ENCODE peak calls at places on chromosomes 1 and 21, in six cellular contexts. F is K562, D is Panc1, A is A549, T is neuronal stem cell, C is heart right ventricle. N is an unnamed sample. For H3K9me3, the result is how much of the 10 kb centered on the place peaks cover.

GRCh38 chr1:247007511-247008405 is at the start of gene ZNF695:
- DNase-seq in F (peak), C (peak), D (peak), A (peak), T (peak), N (peak)

GRCh38 chr21:42257091-42257760 is 38.3 kb downstream of the ABCG1 start:
- DNase-seq in T (no peak), C (no peak), D (no peak), F (no peak), A (no peak), N (no peak)

GRCh38 chr21:41777934-41778815 is 11.3 kb upstream of the RIPK4 start:
- DNase-seq in A (no peak), T (peak), C (peak), D (no peak), F (peak), N (peak)

GRCh38 chr1:16134071-16134801 is 21.6 kb downstream of the EPHA2 start:
- DNase-seq in A (no peak), D (no peak), C (no peak), F (no peak), T (no peak), N (no peak)

GRCh38 chr1:12438349-12438924 is 179.6 kb downstream of the DHRS3 start:
- DNase-seq in A (no peak), T (no peak), D (no peak), C (no peak), F (no peak), N (no peak)

GRCh38 chr1:87712261-87712674 is 383.6 kb downstream of the LMO4 start:
- DNase-seq in F (no peak), D (no peak), A (no peak), T (no peak), C (no peak), N (no peak)

GRCh38 chr1:118927421-118927820 is 60.7 kb downstream of the TBX15 start:
- DNase-seq in C (no peak), F (no peak), D (no peak), A (no peak), T (no peak), N (no peak)

GRCh38 chr1:4109626-4109940 is 209.5 kb upstream of the C1orf174 start:
- DNase-seq in A (no peak), F (no peak), T (no peak), D (no peak), C (no peak), N (no peak)

GRCh38 chr21:36881223-36881622 is 85.2 kb downstream of the HLCS start:
- DNase-seq in C (no peak), A (no peak), T (no peak), F (no peak), D (no peak), N (no peak)

GRCh38 chr1:45767035-45767434 is 16.6 kb upstream of the IPP start:
- DNase-seq in F (no peak), T (no peak), C (no peak), D (no peak), A (no peak), N (no peak)

GRCh38 chr1:16215882-16216753 is 3.7 kb upstream of the ARHGEF19 start:
- DNase-seq in T (peak), A (peak), F (peak), D (no peak), C (peak), N (no peak)

GRCh38 chr1:218171302-218171893 is 113.7 kb upstream of the RRP15 start:
- DNase-seq in C (no peak), A (peak), F (no peak), T (peak), D (peak), N (no peak)

GRCh38 chr1:32886012-32886827 is at the start of gene HPCA:
- DNase-seq in T (peak), A (peak), F (peak), C (peak), D (no peak), N (no peak)

GRCh38 chr1:33182452-33182851 is 609 bp upstream of the TRIM62 start:
- DNase-seq in C (peak), A (no peak), T (no peak), D (no peak), F (peak), N (no peak)

GRCh38 chr1:163035791-163036249 is 33.3 kb upstream of the RGS4 start:
- DNase-seq in T (no peak), A (no peak), D (no peak), F (no peak), C (no peak), N (no peak)

GRCh38 chr1:223534677-223535076 is 130.8 kb downstream of the CAPN8 start:
- DNase-seq in D (no peak), F (no peak), C (no peak), A (no peak), T (no peak), N (no peak)

GRCh38 chr1:114466334-114467014 is 44.5 kb downstream of the TRIM33 start:
- DNase-seq in C (no peak), A (no peak), F (no peak), T (no peak), D (no peak), N (no peak)

GRCh38 chr1:9197186-9198099 is 37.1 kb upstream of the H6PD start:
- DNase-seq in F (no peak), C (peak), D (no peak), T (no peak), A (no peak), N (no peak)

GRCh38 chr1:89069955-89070354 is 4.9 kb upstream of the GBP1 start:
- DNase-seq in A (no peak), C (no peak), F (no peak), T (no peak), D (no peak), N (no peak)

GRCh38 chr1:199226163-199226562 is 587.3 kb downstream of the PTPRC start:
- DNase-seq in D (no peak), T (no peak), A (no peak), F (no peak), C (no peak), N (no peak)

GRCh38 chr1:224067621-224068457 is 46.1 kb upstream of the FBXO28 start:
- DNase-seq in T (no peak), D (peak), A (no peak), F (no peak), C (no peak), N (no peak)

GRCh38 chr1:177432897-177433296 is 262.1 kb downstream of the BRINP2 start:
- DNase-seq in T (no peak), F (no peak), C (no peak), D (no peak), A (no peak), N (no peak)

DNA sequence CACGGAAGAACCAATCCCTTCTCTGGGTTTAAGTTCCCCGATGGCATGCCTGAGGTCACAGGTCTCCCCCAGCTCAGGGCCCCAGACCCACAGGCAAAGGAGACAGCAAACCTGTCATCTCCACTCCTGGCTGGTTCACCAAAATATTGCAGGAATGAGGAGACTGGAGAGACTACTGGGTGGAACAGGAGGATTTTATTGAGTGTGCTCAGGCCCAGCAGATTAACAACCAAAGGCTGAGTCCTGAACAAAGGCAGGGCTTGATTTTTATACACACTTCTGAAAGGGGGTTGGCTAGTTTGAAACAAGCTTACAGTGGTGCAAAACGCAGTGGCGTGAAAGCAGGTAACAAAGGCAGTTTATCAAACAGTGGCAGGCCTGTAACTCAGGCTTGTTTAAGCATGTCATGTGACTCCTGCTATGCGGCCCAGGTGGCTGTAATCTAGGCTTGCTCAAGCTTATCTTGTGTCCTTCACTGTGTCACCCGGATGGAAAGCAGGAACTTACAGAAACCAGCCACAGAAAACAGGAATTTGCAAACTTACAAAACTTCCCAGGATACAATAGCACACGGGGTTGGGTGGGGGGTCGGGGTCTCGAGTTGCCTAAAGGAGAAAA is 27.4 kb upstream of the KCNJ15 start:
- DNase-seq in D (no peak), F (no peak), C (no peak), T (peak), A (no peak), N (peak)
- H3K9me3 ChIP-seq in D (under half), F (under half), C (under half), T (under half), A (under half), N (under half)

DNA sequence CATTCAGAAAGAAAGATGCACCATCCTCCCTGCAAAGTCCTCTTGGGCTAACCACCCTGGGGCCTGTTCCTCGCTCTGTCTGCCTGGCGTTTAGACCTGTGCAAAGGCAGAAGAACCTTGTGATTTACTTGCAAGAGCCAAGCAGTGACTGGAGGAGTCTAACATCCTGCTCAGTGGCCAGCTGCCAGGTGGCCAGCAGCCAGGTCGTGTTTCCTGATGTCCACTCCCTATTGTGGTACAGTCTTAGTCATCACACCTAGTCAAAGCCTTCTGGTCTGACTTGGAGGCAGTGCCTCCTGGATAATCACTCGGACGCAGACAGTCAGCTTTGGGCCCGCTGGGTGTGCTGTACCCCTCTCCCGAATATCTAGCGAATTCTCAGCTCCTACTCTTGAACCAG is 118.1 kb downstream of the PGBD5 start:
- DNase-seq in C (peak), A (peak), F (no peak), T (no peak), D (no peak), N (no peak)
- H3K27ac ChIP-seq in C (no peak), A (peak), F (no peak), T (no peak), D (no peak), N (no peak)

GRCh38 chr1:236354330-236355147 is 39.5 kb upstream of the EDARADD start:
- DNase-seq in F (peak), T (no peak), A (no peak), C (no peak), D (no peak), N (no peak)
- H3K4me3 ChIP-seq in F (no peak), T (no peak), A (no peak), C (no peak), D (no peak), N (no peak)

GRCh38 chr1:203842559-203842876 is 18.9 kb upstream of the SNRPE start:
- DNase-seq in T (no peak), D (no peak), C (no peak), F (no peak), A (no peak), N (no peak)
- H3K9me3 ChIP-seq in T (under half), D (under half), C (under half), F (under half), A (under half), N (under half)

GRCh38 chr1:24186711-24186992 is 437 bp downstream of the IFNLR1 start:
- DNase-seq in A (no peak), D (no peak), F (no peak), T (no peak), C (no peak), N (no peak)
- H3K27ac ChIP-seq in A (peak), D (no peak), F (no peak), T (no peak), C (peak), N (no peak)

GRCh38 chr1:115976900-115977480 is 677 bp downstream of the SLC22A15 start:
- DNase-seq in C (no peak), A (no peak), F (no peak), T (no peak), D (no peak), N (no peak)
- H3K4me3 ChIP-seq in C (peak), A (peak), F (peak), T (peak), D (peak), N (peak)

DNA sequence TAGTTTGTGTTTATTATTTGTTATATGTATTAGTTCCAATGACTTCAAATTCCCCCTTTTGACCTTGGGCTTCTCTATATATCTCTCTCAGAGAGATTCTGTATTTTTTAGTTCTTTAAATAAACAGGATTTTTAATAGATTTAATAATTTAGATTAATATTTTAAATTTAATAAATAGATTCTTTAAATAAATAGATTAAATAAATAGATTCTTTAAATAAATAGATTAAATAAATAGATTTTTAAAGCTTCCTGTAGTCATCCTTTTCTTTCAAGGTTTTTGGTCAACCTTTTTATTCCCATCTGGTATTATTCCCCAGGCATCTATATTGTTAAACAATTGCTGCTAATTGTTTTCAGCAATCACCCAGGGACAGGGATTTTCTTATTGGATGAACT is 721.9 kb upstream of the ADAMTS5 start:
- DNase-seq in C (no peak), D (no peak), A (no peak), T (no peak), F (no peak), N (no peak)
- H3K9me3 ChIP-seq in C (under half), D (under half), A (under half), T (under half), F (under half), N (under half)

DNA sequence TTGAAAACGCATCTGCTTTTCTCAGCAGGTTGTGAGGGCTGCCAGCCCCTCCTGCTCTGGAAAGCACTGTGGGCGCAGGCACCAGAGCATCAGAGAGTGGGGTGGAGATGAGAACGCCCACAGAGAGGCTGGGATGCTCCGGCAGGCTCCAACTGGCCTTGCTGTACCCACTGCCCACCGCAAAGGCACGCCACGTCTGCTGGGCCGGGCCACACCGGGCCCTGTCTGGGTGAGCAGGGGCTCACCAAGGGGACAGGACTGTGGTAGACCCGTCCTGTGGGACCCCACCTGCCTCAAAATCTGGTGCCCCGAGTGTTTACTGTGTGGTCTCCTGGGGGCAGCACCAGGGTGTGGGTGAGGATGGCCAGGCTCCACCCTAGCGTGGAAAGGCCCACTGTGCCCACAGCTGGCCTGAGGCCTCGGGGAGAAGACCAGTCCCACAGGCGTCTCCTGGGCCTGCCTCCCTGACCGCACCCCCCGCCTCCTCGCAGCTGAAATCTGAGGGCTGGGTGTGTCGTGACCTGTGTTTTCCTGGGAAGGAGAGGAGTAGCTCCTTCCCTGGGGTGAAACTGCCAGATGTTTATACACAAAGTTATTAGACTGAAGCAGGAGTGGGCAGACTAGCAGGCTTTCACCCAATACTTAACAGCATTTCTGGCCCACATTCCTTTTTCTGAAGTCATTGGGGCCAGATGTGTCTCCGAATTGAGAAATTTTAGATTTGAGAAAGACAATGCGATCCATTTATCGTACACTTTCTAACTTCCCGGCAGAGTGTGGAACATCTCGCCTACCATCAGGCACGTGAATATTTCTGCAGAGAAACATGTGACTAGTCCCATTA is 53.8 kb downstream of the STUM start:
- DNase-seq in T (no peak), A (no peak), D (no peak), C (peak), F (no peak), N (no peak)
- H3K27ac ChIP-seq in T (no peak), A (no peak), D (no peak), C (peak), F (no peak), N (no peak)

N was measured in iPS DF 6.9.